ENCODE peak calls at places on chromosome 6, in eight cellular contexts. D, M, G, H, R, B, A and K are unnamed samples.

GRCh38 chr6:26597821-26598220 is 1.1 kb downstream of the ABT1 start:
- DNase-seq in D (no peak), M (no peak), G (no peak), H (peak; percentile 43), R (no peak), B (no peak), A (no peak), K (no peak)

GRCh38 chr6:82097676-82098075 is 149.9 kb downstream of the IBTK start:
- DNase-seq in D (no peak), M (no peak), G (no peak), H (no peak), R (no peak), B (no peak), A (no peak), K (no peak)

GRCh38 chr6:41859356-41859755 is 35.8 kb downstream of the USP49 start:
- DNase-seq in D (no peak), M (no peak), G (no peak), H (no peak), R (no peak), B (no peak), A (peak; percentile 36), K (no peak)

GRCh38 chr6:106745824-106746610 is 116.6 kb downstream of the QRSL1 start:
- DNase-seq in D (no peak), M (no peak), G (no peak), H (no peak), R (no peak), B (no peak), A (no peak), K (no peak)

GRCh38 chr6:121614115-121614514 is 178.7 kb downstream of the GJA1 start:
- DNase-seq in D (no peak), M (no peak), G (no peak), H (no peak), R (no peak), B (no peak), A (no peak), K (no peak)

GRCh38 chr6:149037026-149037734 is 280.3 kb upstream of the TAB2 start:
- DNase-seq in D (no peak), M (no peak), G (no peak), H (no peak), R (no peak), B (no peak), A (no peak), K (no peak)

GRCh38 chr6:111743318-111743717 is 129.9 kb downstream of the FYN start:
- DNase-seq in D (no peak), M (no peak), G (no peak), H (no peak), R (no peak), B (no peak), A (no peak), K (no peak)

GRCh38 chr6:125393449-125393858 is 91.7 kb upstream of the HDDC2 start:
- DNase-seq in D (no peak), M (no peak), G (no peak), H (no peak), R (no peak), B (no peak), A (no peak), K (no peak)

GRCh38 chr6:21586300-21586699 is 7.3 kb upstream of the SOX4 start:
- DNase-seq in D (no peak), M (no peak), G (no peak), H (no peak), R (no peak), B (no peak), A (no peak), K (no peak)

GRCh38 chr6:118783931-118784528 is 109.9 kb upstream of the ASF1A start:
- DNase-seq in D (no peak), M (no peak), G (no peak), H (no peak), R (no peak), B (no peak), A (no peak), K (no peak)

GRCh38 chr6:148884461-148884860 is 137.6 kb downstream of the UST start:
- DNase-seq in D (no peak), M (no peak), G (no peak), H (no peak), R (no peak), B (no peak), A (no peak), K (no peak)

GRCh38 chr6:165090206-165090605 is 219.2 kb downstream of the C6orf118 start:
- DNase-seq in D (no peak), M (no peak), G (no peak), H (no peak), R (no peak), B (no peak), A (no peak), K (no peak)

GRCh38 chr6:84618046-84618752 is 146.2 kb downstream of the TBX18 start:
- DNase-seq in D (no peak), M (no peak), G (no peak), H (no peak), R (no peak), B (no peak), A (no peak), K (no peak)

GRCh38 chr6:17237246-17237645 is 43.9 kb upstream of the RBM24 start:
- DNase-seq in D (no peak), M (no peak), G (no peak), H (no peak), R (no peak), B (no peak), A (no peak), K (no peak)

GRCh38 chr6:166903027-166903426 is 53.3 kb downstream of the RNASET2 start:
- DNase-seq in D (no peak), M (no peak), G (no peak), H (no peak), R (no peak), B (no peak), A (no peak), K (no peak)

GRCh38 chr6:167699141-167700036 is 127.3 kb upstream of the AFDN start:
- DNase-seq in D (no peak), M (peak; percentile 73), G (peak; percentile 15), H (peak; percentile 68), R (peak; percentile 69), B (no peak), A (no peak), K (no peak)

GRCh38 chr6:125983246-125983945 is 2.9 kb upstream of the TRMT11 start:
- DNase-seq in D (no peak), M (no peak), G (no peak), H (no peak), R (no peak), B (no peak), A (no peak), K (no peak)

GRCh38 chr6:140062042-140063041 is 687.9 kb upstream of the CITED2 start:
- DNase-seq in D (peak; percentile 59), M (peak; percentile 76), G (no peak), H (peak; percentile 57), R (peak; percentile 27), B (no peak), A (peak; percentile 19), K (no peak)

DNA sequence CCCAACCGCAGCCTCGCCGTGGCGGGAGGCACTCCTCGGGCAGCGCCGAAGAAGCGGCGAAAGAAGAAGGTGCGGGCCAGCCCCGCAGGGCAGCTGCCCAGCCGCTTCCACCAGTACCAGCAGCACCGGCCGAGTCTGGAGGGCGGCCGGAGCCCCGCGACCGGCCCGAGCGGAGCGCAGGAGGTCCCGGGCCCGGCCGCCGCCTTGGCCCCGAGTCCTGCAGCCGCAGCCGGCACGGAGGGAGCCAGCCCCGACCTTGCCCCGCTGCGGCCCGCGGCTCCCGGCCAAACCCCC is 525 bp downstream of the PNRC1 start:
- DNase-seq in D (no peak), M (no peak), G (no peak), H (no peak), R (no peak), B (no peak), A (no peak), K (no peak)
- TF ChIP-seq POLR2A in D (no peak), M (no peak), G (no peak), H (no peak), R (no peak), B (no peak), A (no peak), K (no peak)

GRCh38 chr6:145187491-145188206 is 547.7 kb downstream of the EPM2A start:
- DNase-seq in D (no peak), M (no peak), G (no peak), H (no peak), R (no peak), B (no peak), A (no peak), K (no peak)

GRCh38 chr6:145194389-145194788 is 540.9 kb downstream of the EPM2A start:
- DNase-seq in D (no peak), M (no peak), G (no peak), H (no peak), R (no peak), B (no peak), A (no peak), K (no peak)

GRCh38 chr6:145189836-145190235 is 545.5 kb downstream of the EPM2A start:
- DNase-seq in D (no peak), M (no peak), G (no peak), H (no peak), R (no peak), B (no peak), A (peak; percentile 31), K (no peak)
- H3K27ac ChIP-seq in D (no peak overlapping the region), M (no peak overlapping the region), G (no peak overlapping the region), H (no peak overlapping the region), R (no peak overlapping the region), B (no peak overlapping the region), A (peak overlapping the region; percentile 70), K (no peak overlapping the region)

DNA sequence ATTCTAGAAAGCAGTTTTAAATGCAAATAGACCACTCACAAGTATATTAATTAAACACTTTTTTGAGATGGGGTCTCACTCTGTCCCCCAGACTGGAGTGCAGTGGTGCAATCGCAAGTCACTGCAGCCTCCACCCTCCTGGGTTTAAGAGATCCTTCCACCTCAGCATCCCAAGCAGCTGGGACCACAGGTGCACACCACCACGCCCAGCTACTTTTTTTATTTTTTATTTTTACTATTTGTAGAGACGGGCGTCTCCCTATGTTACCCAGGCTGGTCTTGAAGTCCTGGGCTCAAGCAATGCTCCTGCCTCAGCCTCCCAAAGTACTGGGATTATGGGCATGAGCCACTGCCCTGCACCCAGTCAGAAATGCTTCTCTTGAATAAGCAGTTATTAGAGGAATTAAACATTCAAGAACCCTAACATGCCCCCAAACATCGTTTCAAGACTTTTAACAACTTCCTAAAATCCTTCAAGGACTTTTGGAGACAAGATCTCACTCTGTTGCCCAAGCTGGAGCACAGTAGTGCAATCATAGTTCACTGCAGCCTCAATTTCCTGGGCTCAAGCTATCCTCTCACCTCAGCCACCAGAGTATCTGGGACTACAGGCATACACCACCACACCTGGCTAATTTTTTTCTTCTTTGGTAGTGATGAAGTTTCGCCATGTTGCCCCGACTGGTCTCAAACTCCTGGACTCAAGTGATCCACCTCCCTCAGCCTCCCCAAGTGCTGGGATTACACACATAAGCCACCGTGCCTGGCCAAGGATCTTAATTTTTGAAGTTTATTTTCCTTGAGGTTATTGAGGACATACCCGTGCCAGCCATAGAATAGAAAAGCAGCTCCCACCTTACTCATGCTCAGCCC is 3.2 kb downstream of the MCCD1 start:
- DNase-seq in D (no peak), M (no peak), G (no peak), H (no peak), R (no peak), B (no peak), A (no peak), K (no peak)
- TF ChIP-seq POLR2A in D (no peak), M (no peak), G (no peak), H (no peak), R (no peak), B (no peak), A (no peak), K (no peak)

DNA sequence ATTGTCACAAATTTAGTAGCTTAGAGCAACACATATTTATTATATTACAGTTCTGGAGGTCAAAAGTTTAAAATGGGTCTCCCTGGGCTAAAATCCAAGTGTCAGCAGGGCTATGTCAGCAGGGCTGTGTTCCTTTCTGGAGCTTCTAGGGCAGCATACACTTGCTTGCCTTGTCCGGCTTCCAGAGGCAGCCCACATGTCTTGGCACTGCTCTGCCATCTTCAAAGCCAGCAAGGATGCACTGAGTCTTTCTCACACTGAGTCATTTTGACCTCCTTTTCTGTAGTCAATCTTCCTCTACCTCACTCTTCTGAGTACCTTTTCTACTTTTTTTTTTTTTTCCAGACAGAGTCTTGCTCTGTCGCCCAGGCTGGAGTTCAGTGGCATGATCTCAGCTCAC is 39.0 kb downstream of the ADGRF4 start:
- DNase-seq in D (no peak), M (no peak), G (no peak), H (no peak), R (no peak), B (no peak), A (no peak), K (no peak)
- H3K27ac ChIP-seq in D (no peak overlapping the region), M (no peak overlapping the region), G (no peak overlapping the region), H (no peak overlapping the region), R (no peak overlapping the region), B (no peak overlapping the region), A (no peak overlapping the region), K (no peak overlapping the region)